ENCODE peak calls at places on chromosomes 1 and 21, in six cellular contexts. One of them, this sample, is unnamed.

GRCh38 chr1:227759345-227760300 is 24.4 kb downstream of the SNAP47 start:
- DNase-seq in AG09309: peak; percentile 92
- DNase-seq in GM12865: peak; percentile 29
- DNase-seq in GM20000: no peak
- DNase-seq in CD8-positive, alpha-beta T cell: no peak
- DNase-seq in ovary: peak; percentile 77
- DNase-seq in this sample: no peak

GRCh38 chr1:50681931-50682330 is 258.7 kb upstream of the DMRTA2 start:
- DNase-seq in GM20000: no peak
- DNase-seq in ovary: no peak
- DNase-seq in GM12865: no peak
- DNase-seq in CD8-positive, alpha-beta T cell: no peak
- DNase-seq in AG09309: no peak
- DNase-seq in this sample: no peak

GRCh38 chr1:119266386-119266785 is 102.2 kb upstream of the HAO2 start:
- DNase-seq in ovary: no peak
- DNase-seq in CD8-positive, alpha-beta T cell: no peak
- DNase-seq in GM12865: peak; percentile 75
- DNase-seq in GM20000: peak; percentile 66
- DNase-seq in AG09309: no peak
- DNase-seq in this sample: peak; percentile 56

GRCh38 chr1:169133801-169134558 is 27.5 kb downstream of the ATP1B1 start:
- DNase-seq in GM12865: peak; percentile 10
- DNase-seq in AG09309: no peak
- DNase-seq in CD8-positive, alpha-beta T cell: no peak
- DNase-seq in ovary: no peak
- DNase-seq in GM20000: no peak
- DNase-seq in this sample: no peak

GRCh38 chr1:38817958-38818705 is 41.4 kb downstream of the RRAGC start:
- DNase-seq in GM12865: peak; percentile 36
- DNase-seq in AG09309: no peak
- DNase-seq in ovary: peak; percentile 53
- DNase-seq in CD8-positive, alpha-beta T cell: peak; percentile 23
- DNase-seq in GM20000: peak; percentile 85
- DNase-seq in this sample: peak; percentile 84

GRCh38 chr1:208357663-208358507 is 113.7 kb upstream of the PLXNA2 start:
- DNase-seq in GM20000: no peak
- DNase-seq in GM12865: no peak
- DNase-seq in ovary: no peak
- DNase-seq in AG09309: no peak
- DNase-seq in CD8-positive, alpha-beta T cell: no peak
- DNase-seq in this sample: no peak

GRCh38 chr1:31866450-31866801 is 50.6 kb upstream of the SPOCD1 start:
- DNase-seq in ovary: no peak
- DNase-seq in GM12865: peak; percentile 79
- DNase-seq in GM20000: peak; percentile 64
- DNase-seq in AG09309: no peak
- DNase-seq in CD8-positive, alpha-beta T cell: no peak
- DNase-seq in this sample: peak; percentile 62

GRCh38 chr1:225737179-225737578 is 40.4 kb upstream of the SRP9 start:
- DNase-seq in ovary: no peak
- DNase-seq in GM20000: no peak
- DNase-seq in CD8-positive, alpha-beta T cell: no peak
- DNase-seq in GM12865: no peak
- DNase-seq in AG09309: no peak
- DNase-seq in this sample: no peak

GRCh38 chr1:110627763-110628162 is 21.6 kb upstream of the KCNA2 start:
- DNase-seq in ovary: no peak
- DNase-seq in GM20000: no peak
- DNase-seq in CD8-positive, alpha-beta T cell: no peak
- DNase-seq in AG09309: no peak
- DNase-seq in GM12865: no peak
- DNase-seq in this sample: no peak

GRCh38 chr1:221839794-221840395 is 98.0 kb upstream of the DUSP10 start:
- DNase-seq in GM20000: peak; percentile 35
- DNase-seq in AG09309: peak; percentile 59
- DNase-seq in ovary: no peak
- DNase-seq in GM12865: peak; percentile 93
- DNase-seq in CD8-positive, alpha-beta T cell: peak; percentile 34
- DNase-seq in this sample: no peak

GRCh38 chr1:67732750-67733151 is 47.8 kb downstream of the GADD45A start:
- DNase-seq in GM12865: peak; percentile 77
- DNase-seq in AG09309: no peak
- DNase-seq in ovary: no peak
- DNase-seq in CD8-positive, alpha-beta T cell: no peak
- DNase-seq in GM20000: no peak
- DNase-seq in this sample: no peak

GRCh38 chr1:108114026-108114599 is 86.0 kb downstream of the SLC25A24 start:
- DNase-seq in GM12865: no peak
- DNase-seq in AG09309: no peak
- DNase-seq in GM20000: no peak
- DNase-seq in CD8-positive, alpha-beta T cell: no peak
- DNase-seq in ovary: no peak
- DNase-seq in this sample: no peak

GRCh38 chr1:119917304-119918055 is 21.2 kb upstream of the ADAM30 start:
- DNase-seq in CD8-positive, alpha-beta T cell: no peak
- DNase-seq in GM12865: no peak
- DNase-seq in AG09309: no peak
- DNase-seq in ovary: no peak
- DNase-seq in GM20000: no peak
- DNase-seq in this sample: no peak

GRCh38 chr1:180185971-180186645 is 31.4 kb downstream of the QSOX1 start:
- DNase-seq in GM20000: no peak
- DNase-seq in AG09309: no peak
- DNase-seq in GM12865: no peak
- DNase-seq in ovary: no peak
- DNase-seq in CD8-positive, alpha-beta T cell: no peak
- DNase-seq in this sample: no peak

GRCh38 chr21:36589352-36589971 is 109.5 kb upstream of the SIM2 start:
- DNase-seq in CD8-positive, alpha-beta T cell: no peak
- DNase-seq in GM20000: peak; percentile 75
- DNase-seq in ovary: peak; percentile 31
- DNase-seq in GM12865: peak; percentile 71
- DNase-seq in AG09309: no peak
- DNase-seq in this sample: peak; percentile 68

GRCh38 chr1:224732367-224733006 is 116.4 kb downstream of the CNIH3 start:
- DNase-seq in ovary: no peak
- DNase-seq in GM12865: no peak
- DNase-seq in AG09309: no peak
- DNase-seq in GM20000: no peak
- DNase-seq in CD8-positive, alpha-beta T cell: no peak
- DNase-seq in this sample: no peak

GRCh38 chr1:20099533-20099932 is 19.8 kb downstream of the PLA2G2D start:
- DNase-seq in GM12865: no peak
- DNase-seq in GM20000: no peak
- DNase-seq in ovary: no peak
- DNase-seq in AG09309: no peak
- DNase-seq in CD8-positive, alpha-beta T cell: no peak
- DNase-seq in this sample: no peak

GRCh38 chr1:20095564-20096434 is 23.5 kb downstream of the PLA2G2D start:
- DNase-seq in ovary: no peak
- DNase-seq in GM20000: no peak
- DNase-seq in AG09309: no peak
- DNase-seq in CD8-positive, alpha-beta T cell: no peak
- DNase-seq in GM12865: no peak
- DNase-seq in this sample: no peak

GRCh38 chr1:20102875-20103274 is 16.5 kb downstream of the PLA2G2D start:
- DNase-seq in GM20000: no peak
- DNase-seq in CD8-positive, alpha-beta T cell: no peak
- DNase-seq in GM12865: no peak
- DNase-seq in ovary: no peak
- DNase-seq in AG09309: peak; percentile 88
- DNase-seq in this sample: no peak

GRCh38 chr1:20096840-20097447 is 22.4 kb downstream of the PLA2G2D start:
- DNase-seq in ovary: no peak
- DNase-seq in AG09309: no peak
- DNase-seq in GM20000: no peak
- DNase-seq in GM12865: no peak
- DNase-seq in CD8-positive, alpha-beta T cell: no peak
- DNase-seq in this sample: no peak

GRCh38 chr1:20100632-20101355 is 18.5 kb downstream of the PLA2G2D start:
- DNase-seq in ovary: peak; percentile 53
- DNase-seq in GM20000: peak; percentile 73
- DNase-seq in GM12865: peak; percentile 69
- DNase-seq in CD8-positive, alpha-beta T cell: no peak
- DNase-seq in AG09309: peak; percentile 24
- DNase-seq in this sample: peak; percentile 75
- TF ChIP-seq CTCF in ovary: peak; percentile 80
- TF ChIP-seq CTCF in GM20000: peak; percentile 69
- TF ChIP-seq CTCF in GM12865: peak; percentile 79
- TF ChIP-seq CTCF in CD8-positive, alpha-beta T cell: peak; percentile 29
- TF ChIP-seq CTCF in AG09309: peak; percentile 80
- TF ChIP-seq CTCF in this sample: peak; percentile 88

GRCh38 chr21:24045775-24046215 is 1561.5 kb downstream of the MRPL39 start:
- DNase-seq in GM20000: no peak
- DNase-seq in GM12865: peak; percentile 28
- DNase-seq in ovary: peak; percentile 76
- DNase-seq in AG09309: no peak
- DNase-seq in CD8-positive, alpha-beta T cell: no peak
- DNase-seq in this sample: no peak
- TF ChIP-seq CTCF in GM20000: peak; percentile 42
- TF ChIP-seq CTCF in GM12865: peak; percentile 13
- TF ChIP-seq CTCF in ovary: no peak
- TF ChIP-seq CTCF in AG09309: no peak
- TF ChIP-seq CTCF in CD8-positive, alpha-beta T cell: no peak
- TF ChIP-seq CTCF in this sample: peak; percentile 23

DNA sequence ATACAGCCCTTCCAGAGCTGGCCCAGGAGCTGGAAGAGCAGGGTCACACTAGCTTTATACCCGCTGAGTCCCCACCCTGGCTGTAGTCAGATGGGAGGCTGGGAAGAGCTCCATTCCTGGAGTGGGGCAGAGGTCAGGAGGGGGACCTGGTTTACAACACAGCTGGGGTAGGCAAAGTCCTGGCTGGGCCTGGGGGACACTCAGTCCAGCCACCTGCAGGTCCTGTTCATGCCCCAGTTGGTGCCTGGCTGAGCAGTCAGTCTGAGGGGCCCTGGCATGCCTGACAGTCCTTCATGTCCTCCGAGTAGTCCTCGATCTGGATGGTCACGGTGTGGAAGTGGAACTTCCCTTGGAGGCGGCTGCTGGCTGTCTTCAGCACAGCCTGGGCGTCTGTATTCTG is 7.0 kb downstream of the SLC30A2 start:
- DNase-seq in ovary: peak; percentile 12
- DNase-seq in GM20000: no peak
- DNase-seq in AG09309: no peak
- DNase-seq in CD8-positive, alpha-beta T cell: no peak
- DNase-seq in GM12865: no peak
- DNase-seq in this sample: no peak
- TF ChIP-seq CTCF in ovary: no peak
- TF ChIP-seq CTCF in GM20000: no peak
- TF ChIP-seq CTCF in AG09309: no peak
- TF ChIP-seq CTCF in CD8-positive, alpha-beta T cell: no peak
- TF ChIP-seq CTCF in GM12865: no peak
- TF ChIP-seq CTCF in this sample: no peak

GRCh38 chr1:171741872-171742576 is at the start of gene VAMP4:
- DNase-seq in AG09309: peak; percentile 40
- DNase-seq in ovary: peak; percentile 93
- DNase-seq in CD8-positive, alpha-beta T cell: peak; percentile 72
- DNase-seq in GM20000: peak; percentile 86
- DNase-seq in GM12865: peak; percentile 90
- DNase-seq in this sample: peak; percentile 86
- TF ChIP-seq CTCF in AG09309: no peak
- TF ChIP-seq CTCF in ovary: peak; percentile 10
- TF ChIP-seq CTCF in CD8-positive, alpha-beta T cell: no peak
- TF ChIP-seq CTCF in GM20000: no peak
- TF ChIP-seq CTCF in GM12865: no peak
- TF ChIP-seq CTCF in this sample: no peak

DNA sequence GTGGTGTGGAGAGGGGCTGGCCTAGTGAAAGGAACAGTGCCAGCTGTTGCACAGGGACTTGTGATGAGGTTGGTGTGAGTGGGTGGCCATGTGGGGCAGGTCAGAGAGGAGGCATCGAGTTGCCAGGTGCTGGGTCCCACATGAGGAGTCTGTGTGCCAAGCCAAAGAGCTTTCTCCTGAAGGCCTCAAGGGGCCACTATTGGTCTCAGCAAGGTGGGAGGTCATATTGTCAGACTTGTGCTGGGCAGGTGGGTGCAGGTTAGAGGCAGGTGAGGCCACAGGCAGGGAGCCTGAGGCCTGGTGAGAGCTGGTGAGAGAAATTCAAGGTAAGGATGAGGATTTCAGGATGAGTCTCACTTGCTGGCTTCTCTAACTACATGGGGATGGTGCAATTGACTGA is 256.8 kb downstream of the DISC1 start:
- DNase-seq in GM12865: no peak
- DNase-seq in CD8-positive, alpha-beta T cell: no peak
- DNase-seq in AG09309: no peak
- DNase-seq in ovary: no peak
- DNase-seq in GM20000: no peak
- DNase-seq in this sample: no peak
- TF ChIP-seq CTCF in GM12865: no peak
- TF ChIP-seq CTCF in CD8-positive, alpha-beta T cell: no peak
- TF ChIP-seq CTCF in AG09309: no peak
- TF ChIP-seq CTCF in ovary: no peak
- TF ChIP-seq CTCF in GM20000: no peak
- TF ChIP-seq CTCF in this sample: no peak

DNA sequence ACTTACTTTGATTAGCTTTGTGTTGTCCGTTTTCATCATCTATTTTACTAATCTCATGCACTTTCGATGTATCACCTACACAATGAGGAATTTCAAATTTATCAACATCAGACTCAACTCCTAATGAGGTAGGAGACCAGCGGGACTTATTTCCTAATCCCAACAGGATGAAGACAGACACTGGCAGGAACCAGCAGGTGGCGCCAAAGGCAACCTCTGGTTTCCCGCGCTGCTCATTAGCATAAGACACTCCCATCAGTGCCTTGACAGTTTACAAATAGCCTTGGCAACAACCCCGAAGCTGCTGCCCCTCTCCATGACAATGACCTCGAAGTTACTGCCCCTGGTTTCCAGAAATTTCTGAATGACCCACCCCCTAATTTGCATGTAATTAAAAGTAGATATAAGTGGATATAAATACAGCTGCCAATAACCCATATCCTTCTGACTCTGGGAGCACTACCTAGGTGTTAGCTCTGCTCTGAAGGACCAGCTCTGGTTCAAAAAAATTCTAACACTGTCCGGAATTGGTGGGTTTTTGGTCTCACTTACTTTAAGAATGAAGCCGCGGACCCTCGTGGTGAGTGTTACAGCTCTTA is 974.8 kb downstream of the ADGRL2 start:
- DNase-seq in GM20000: no peak
- DNase-seq in GM12865: peak; percentile 28
- DNase-seq in AG09309: no peak
- DNase-seq in CD8-positive, alpha-beta T cell: no peak
- DNase-seq in ovary: peak; percentile 16
- DNase-seq in this sample: no peak
- TF ChIP-seq CTCF in GM20000: no peak
- TF ChIP-seq CTCF in GM12865: peak; percentile 46
- TF ChIP-seq CTCF in AG09309: peak; percentile 60
- TF ChIP-seq CTCF in CD8-positive, alpha-beta T cell: no peak
- TF ChIP-seq CTCF in ovary: no peak
- TF ChIP-seq CTCF in this sample: peak; percentile 49